ENCODE peak calls at places on chromosomes 7 and 10, in ten cellular contexts. C is NT2/D1; N is thyroid gland; K is CD4-positive, CD25-positive, alpha-beta regulatory T cell; A is A549; R is uterus; L is esophagus squamous epithelium; M is heart right ventricle; H is astrocyte; F is effector memory CD4-positive, alpha-beta T cell. Y is an unnamed sample. For H3K9me3, the result is how much of the 10 kb centered on the place peaks cover.

GRCh38 chr10:64076322-64076940 is 555.2 kb downstream of the REEP3 start:
- DNase-seq in N (no peak), R (no peak), C (no peak), L (no peak), M (no peak), H (no peak), A (no peak), F (no peak), K (no peak), Y (no peak)

GRCh38 chr10:24639124-24639523 is 84.6 kb downstream of the ARHGAP21 start:
- DNase-seq in C (no peak), K (no peak), H (no peak), N (no peak), F (no peak), A (no peak), R (no peak), M (no peak), L (no peak), Y (no peak)

GRCh38 chr10:12914111-12914510 is 87.4 kb downstream of the CCDC3 start:
- DNase-seq in M (no peak), H (peak), N (no peak), L (no peak), A (no peak), K (no peak), C (no peak), F (no peak), R (no peak), Y (no peak)

GRCh38 chr10:69248117-69248730 is 28.1 kb downstream of the HKDC1 start:
- DNase-seq in F (no peak), C (no peak), L (no peak), N (no peak), M (no peak), R (no peak), H (no peak), K (no peak), A (no peak), Y (no peak)

GRCh38 chr7:34727464-34727995 is 69.5 kb downstream of the NPSR1 start:
- DNase-seq in H (no peak), F (no peak), C (no peak), A (no peak), N (no peak), R (no peak), M (no peak), L (no peak), K (no peak), Y (no peak)

GRCh38 chr7:102228935-102229334 is 57.7 kb upstream of the SH2B2 start:
- DNase-seq in N (no peak), H (no peak), C (no peak), R (no peak), L (no peak), K (no peak), A (no peak), M (no peak), F (no peak), Y (no peak)

GRCh38 chr10:100886099-100886498 is 26.7 kb upstream of the SLF2 start:
- DNase-seq in L (no peak), F (no peak), C (no peak), A (no peak), M (no peak), R (peak), N (no peak), K (no peak), H (no peak), Y (no peak)

GRCh38 chr7:4025211-4025610 is 656.9 kb upstream of the FOXK1 start:
- DNase-seq in L (no peak), R (no peak), M (no peak), H (no peak), A (no peak), K (no peak), C (no peak), N (no peak), F (no peak), Y (no peak)

GRCh38 chr7:112969946-112970345 is 116.7 kb downstream of the GPR85 start:
- DNase-seq in N (no peak), F (no peak), A (no peak), H (no peak), C (no peak), R (no peak), L (no peak), M (no peak), K (no peak), Y (no peak)

GRCh38 chr7:22913116-22913515 is 90.5 kb upstream of the TOMM7 start:
- DNase-seq in L (no peak), R (no peak), C (no peak), M (no peak), H (no peak), A (no peak), F (no peak), N (no peak), K (no peak), Y (no peak)

GRCh38 chr10:101014230-101014884 is 14.7 kb downstream of the LZTS2 start:
- DNase-seq in H (no peak), K (peak), A (peak), N (peak), M (peak), C (no peak), F (peak), R (peak), L (no peak), Y (peak)

GRCh38 chr10:29257106-29257783 is 31.6 kb upstream of the LYZL1 start:
- DNase-seq in F (no peak), L (no peak), N (peak), K (no peak), R (peak), M (peak), A (no peak), H (peak), C (no peak), Y (no peak)

GRCh38 chr7:44341399-44341798 is 16.0 kb upstream of the CAMK2B start:
- DNase-seq in F (no peak), K (no peak), C (no peak), N (no peak), M (no peak), H (no peak), R (no peak), A (no peak), L (no peak), Y (no peak)

GRCh38 chr10:78972160-78972946 is 96.4 kb upstream of the ZMIZ1 start:
- DNase-seq in L (no peak), R (peak), N (peak), C (no peak), M (peak), H (peak), A (peak), F (no peak), K (no peak), Y (no peak)

GRCh38 chr7:128247108-128247507 is 6.0 kb downstream of the LEP start:
- DNase-seq in F (no peak), C (no peak), H (no peak), A (no peak), L (no peak), M (no peak), R (no peak), K (no peak), N (no peak), Y (no peak)

GRCh38 chr10:59265140-59265539 is 88.7 kb downstream of the PHYHIPL start:
- DNase-seq in L (no peak), C (no peak), F (no peak), A (no peak), R (no peak), K (no peak), N (no peak), M (no peak), H (no peak), Y (no peak)

GRCh38 chr7:45066409-45066808 is 22.4 kb downstream of the NACAD start:
- DNase-seq in R (no peak), K (no peak), A (no peak), N (no peak), C (no peak), L (no peak), M (no peak), F (no peak), H (no peak), Y (no peak)

GRCh38 chr7:11517853-11518252 is 314.1 kb downstream of the THSD7A start:
- DNase-seq in N (no peak), H (no peak), K (no peak), M (no peak), A (no peak), R (no peak), F (no peak), L (no peak), C (peak), Y (no peak)

GRCh38 chr7:111198255-111198654 is 107.3 kb downstream of the LRRN3 start:
- DNase-seq in M (no peak), L (no peak), R (no peak), K (no peak), N (no peak), H (peak), A (no peak), F (no peak), C (no peak), Y (no peak)

GRCh38 chr7:50146692-50147091 is 53.6 kb upstream of the ZPBP start:
- DNase-seq in F (no peak), C (no peak), R (no peak), N (no peak), A (no peak), K (no peak), L (no peak), M (no peak), H (no peak), Y (no peak)

GRCh38 chr7:132030161-132030568 is 473.7 kb upstream of the PODXL start:
- DNase-seq in M (peak), N (peak), K (no peak), F (no peak), C (no peak), H (peak), A (no peak), R (no peak), L (no peak), Y (no peak)

GRCh38 chr10:85604884-85605283 is 761.7 kb downstream of the GRID1 start:
- DNase-seq in R (no peak), L (no peak), A (no peak), F (no peak), K (no peak), M (no peak), C (no peak), H (no peak), N (no peak), Y (no peak)

GRCh38 chr10:102802920-102803534 is 34.2 kb downstream of the CYP17A1 start:
- DNase-seq in N (no peak), M (peak), C (peak), R (peak), H (peak), L (no peak), F (no peak), K (no peak), A (no peak), Y (no peak)

DNA sequence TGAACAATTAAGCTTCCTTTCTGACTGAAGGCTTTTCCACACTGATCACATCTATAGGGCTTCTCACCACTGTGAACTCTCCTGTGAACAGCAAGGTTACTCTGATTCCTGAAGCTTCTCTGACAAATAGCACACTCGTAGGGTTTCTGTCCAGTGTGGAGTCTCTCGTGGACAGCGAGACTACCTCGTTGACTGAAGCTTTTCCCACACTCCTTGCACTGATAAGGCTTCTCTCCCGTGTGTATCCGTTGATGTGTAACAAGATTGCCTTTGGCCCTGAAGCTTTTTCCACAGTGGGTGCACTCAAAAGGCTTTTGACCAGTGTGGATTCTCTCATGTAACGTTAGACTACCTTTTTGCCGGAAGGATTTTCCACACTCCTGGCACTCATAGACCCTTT is 4.4 kb downstream of the ZNF32 start:
- DNase-seq in K (no peak), A (no peak), F (no peak), C (no peak), R (no peak), N (no peak), L (no peak), H (no peak), M (no peak), Y (no peak)
- H3K9me3 ChIP-seq in K (half or more), A (half or more), F (under half), C (half or more), R (half or more), N (under half), L (half or more), H (under half), M (half or more), Y (under half)

DNA sequence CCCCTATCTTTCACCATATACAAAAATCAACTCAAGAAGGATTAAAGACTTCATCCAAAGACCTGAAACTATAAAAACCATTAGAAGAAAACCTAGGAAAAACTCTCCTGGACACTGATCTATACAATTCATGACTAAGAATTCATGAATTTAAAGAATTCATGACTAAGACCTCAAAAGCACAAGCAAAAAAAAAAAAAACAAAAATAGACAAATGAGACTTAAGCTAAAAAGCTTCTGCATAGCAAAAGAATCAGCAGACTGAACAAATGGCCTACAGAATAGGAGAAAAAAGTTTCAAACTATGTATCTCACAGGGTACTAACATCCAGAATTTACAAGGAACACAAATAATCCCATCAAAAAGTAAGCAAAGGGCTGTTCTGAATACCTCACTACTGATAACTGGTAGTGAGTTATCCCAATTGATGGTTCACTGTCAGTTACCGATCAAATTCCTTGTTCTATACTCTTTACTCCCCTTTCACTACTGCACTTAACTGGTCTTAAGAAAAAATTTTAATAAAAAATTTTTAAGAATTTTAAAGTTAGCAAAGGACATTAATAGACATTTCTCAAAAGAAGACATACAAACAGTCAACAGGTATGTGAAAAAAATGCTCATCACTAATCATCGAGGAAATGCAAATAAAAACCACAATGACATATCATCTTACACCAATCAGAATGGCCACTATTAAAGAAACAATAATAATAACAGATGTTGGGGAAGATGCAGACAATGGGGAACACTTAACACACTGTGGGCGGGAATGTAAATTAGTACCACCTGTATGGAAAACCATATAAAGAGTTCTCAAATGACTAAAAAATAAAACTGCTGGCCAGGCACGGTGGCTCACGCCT is 33.2 kb downstream of the KMT2C start:
- DNase-seq in C (no peak), A (no peak), R (no peak), M (no peak), N (no peak), F (no peak), H (peak), K (no peak), L (no peak), Y (no peak)
- H3K9me3 ChIP-seq in C (under half), A (under half), R (under half), M (under half), N (under half), F (under half), H (under half), K (under half), L (under half), Y (under half)

GRCh38 chr7:159204664-159205063 is 60.0 kb upstream of the VIPR2 start:
- DNase-seq in F (no peak), M (no peak), C (no peak), A (no peak), K (no peak), N (no peak), R (no peak), H (no peak), L (no peak), Y (no peak)
- H3K9me3 ChIP-seq in F (under half), M (under half), C (under half), A (under half), K (under half), N (under half), R (under half), H (under half), L (under half), Y (under half)

DNA sequence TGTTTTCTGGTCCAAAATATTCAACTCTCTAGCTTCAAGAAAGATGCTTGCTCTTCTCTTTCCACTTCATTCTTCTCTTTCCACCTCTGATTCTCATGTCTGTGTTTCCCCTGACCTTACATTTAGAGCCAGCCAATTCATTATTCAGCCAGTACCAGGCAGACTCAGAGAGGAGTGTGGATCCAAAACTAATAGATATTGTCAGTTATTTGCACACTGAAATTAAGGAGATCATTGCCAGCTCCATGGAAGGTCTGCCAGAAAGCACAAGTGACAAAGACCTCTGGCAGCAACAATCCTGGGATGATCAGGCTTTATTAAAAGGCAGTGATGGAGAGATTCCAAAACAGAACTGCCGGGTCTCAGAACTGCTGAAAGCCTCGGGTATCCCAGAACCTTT is 749.4 kb downstream of the XPNPEP1 start:
- DNase-seq in A (no peak), C (no peak), N (no peak), L (no peak), M (no peak), R (no peak), K (no peak), H (no peak), F (no peak), Y (no peak)
- H3K9me3 ChIP-seq in A (under half), C (under half), N (under half), L (under half), M (under half), R (under half), K (under half), H (under half), F (under half), Y (under half)

DNA sequence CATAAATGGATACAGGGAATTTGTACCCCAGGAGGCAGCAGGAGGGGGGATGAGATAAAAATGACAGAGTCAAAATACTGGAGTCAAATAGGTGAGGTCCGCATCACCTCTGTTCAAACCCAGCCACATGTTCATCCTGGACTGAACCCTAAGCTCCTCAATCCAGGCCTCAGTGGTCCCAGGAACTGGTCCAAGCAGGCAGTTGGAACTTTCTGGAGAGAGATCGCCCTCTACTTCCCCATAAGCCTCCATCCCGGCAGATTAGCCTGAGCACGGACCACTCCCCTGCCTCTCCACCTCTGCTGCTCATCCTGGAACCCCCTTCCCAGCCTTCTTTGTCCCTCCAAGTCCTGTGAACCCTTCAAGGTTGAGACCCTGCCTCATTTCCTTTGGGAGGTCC is 959.7 kb upstream of the ZNF722 start:
- DNase-seq in R (no peak), F (no peak), C (no peak), N (no peak), M (no peak), A (no peak), K (no peak), L (no peak), H (no peak), Y (no peak)
- H3K9me3 ChIP-seq in R (under half), F (under half), C (under half), N (under half), M (under half), A (under half), K (under half), L (under half), H (under half), Y (under half)

GRCh38 chr10:128462026-128462425 is 335.8 kb upstream of the MKI67 start:
- DNase-seq in C (no peak), H (no peak), M (no peak), L (no peak), K (no peak), R (no peak), N (no peak), A (no peak), F (no peak), Y (no peak)
- H3K9me3 ChIP-seq in C (under half), H (under half), M (under half), L (under half), K (under half), R (under half), N (under half), A (under half), F (under half), Y (under half)

DNA sequence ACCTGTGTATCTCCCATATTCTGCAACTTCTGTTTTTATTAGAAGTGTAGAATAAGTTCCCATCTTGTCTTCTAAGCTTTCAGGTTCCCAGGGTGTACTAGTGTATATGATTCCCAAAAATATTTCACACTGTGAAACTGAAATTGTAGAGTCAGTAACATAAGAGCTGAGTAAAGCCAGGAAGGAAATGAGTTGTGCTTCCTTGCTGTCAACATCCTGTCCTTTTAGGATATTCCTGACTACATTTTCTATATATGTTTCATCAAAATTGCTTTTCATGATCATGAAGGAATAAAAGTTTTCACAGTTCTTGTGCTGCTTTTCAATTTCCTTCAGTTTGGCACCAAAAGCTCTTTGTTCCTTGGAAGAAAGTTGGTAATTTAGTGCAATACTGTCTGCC is 15.2 kb downstream of the SAMD9L start:
- DNase-seq in A (no peak), C (no peak), N (no peak), K (no peak), M (no peak), F (no peak), H (no peak), R (no peak), L (no peak), Y (no peak)
- H3K9me3 ChIP-seq in A (under half), C (under half), N (under half), K (half or more), M (half or more), F (under half), H (under half), R (under half), L (under half), Y (under half)

DNA sequence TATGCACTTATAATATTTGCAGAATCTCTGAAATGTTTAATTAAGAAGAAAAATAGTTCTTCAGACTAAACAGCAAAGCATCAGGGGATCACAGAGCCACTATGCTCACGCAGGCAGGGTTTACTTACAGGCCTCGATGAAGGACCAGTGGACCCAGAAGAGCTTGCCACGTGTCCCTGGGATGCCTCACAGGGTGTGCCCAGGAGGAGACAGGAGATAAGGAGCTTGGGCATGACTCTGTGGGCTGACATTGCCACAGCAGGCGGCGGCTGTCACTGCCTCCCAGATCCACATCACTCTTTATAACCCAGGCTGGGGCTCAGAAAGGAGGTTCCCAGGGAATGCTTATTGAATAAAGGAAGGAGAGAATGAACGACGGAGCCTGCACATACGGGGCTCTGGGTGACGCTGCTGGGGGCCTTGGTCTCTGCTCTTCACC is 45.4 kb downstream of the VIPR2 start:
- DNase-seq in A (no peak), N (no peak), F (no peak), H (no peak), K (no peak), L (no peak), M (no peak), R (no peak), C (no peak), Y (no peak)
- H3K9me3 ChIP-seq in A (under half), N (under half), F (under half), H (under half), K (under half), L (under half), M (under half), R (under half), C (under half), Y (under half)